ENCODE peak calls at places on chromosome 19, in four cellular contexts. One of them, this sample, is unnamed.

GRCh38 chr19:41785653-41786052 is 10.7 kb upstream of the CEACAM3 start:
- DNase-seq in K562: peak
- DNase-seq in GM12878: peak
- DNase-seq in HL-60: peak
- DNase-seq in this sample: peak

GRCh38 chr19:32422435-32422834 is 16.9 kb downstream of the DPY19L3 start:
- DNase-seq in K562: no peak
- DNase-seq in HL-60: no peak
- DNase-seq in GM12878: no peak
- DNase-seq in this sample: no peak

GRCh38 chr19:34265221-34265650 is 10.9 kb downstream of the GARRE1 start:
- DNase-seq in GM12878: no peak
- DNase-seq in HL-60: no peak
- DNase-seq in K562: no peak
- DNase-seq in this sample: no peak

GRCh38 chr19:35710784-35711723 is 6.7 kb downstream of the ZBTB32 start:
- DNase-seq in GM12878: peak
- DNase-seq in K562: no peak
- DNase-seq in HL-60: no peak
- DNase-seq in this sample: peak

GRCh38 chr19:2949939-2950285 is 5.1 kb upstream of the ZNF77 start:
- DNase-seq in GM12878: no peak
- DNase-seq in HL-60: no peak
- DNase-seq in K562: peak
- DNase-seq in this sample: no peak

GRCh38 chr19:41064974-41065569 is 23.2 kb upstream of the CYP2A13 start:
- DNase-seq in HL-60: no peak
- DNase-seq in K562: peak
- DNase-seq in GM12878: no peak
- DNase-seq in this sample: no peak

GRCh38 chr19:48290341-48290922 is 20.6 kb downstream of the ZNF114 start:
- DNase-seq in HL-60: no peak
- DNase-seq in GM12878: no peak
- DNase-seq in K562: no peak
- DNase-seq in this sample: no peak

GRCh38 chr19:1690570-1691307 is 38.3 kb upstream of the TCF3 start:
- DNase-seq in GM12878: no peak
- DNase-seq in K562: peak
- DNase-seq in HL-60: peak
- DNase-seq in this sample: no peak

GRCh38 chr19:7856277-7856581 is 18.0 kb downstream of the PRR36 start:
- DNase-seq in GM12878: no peak
- DNase-seq in HL-60: no peak
- DNase-seq in K562: no peak
- DNase-seq in this sample: no peak

GRCh38 chr19:2663920-2664571 is 38.4 kb downstream of the GNG7 start:
- DNase-seq in K562: peak
- DNase-seq in GM12878: no peak
- DNase-seq in HL-60: no peak
- DNase-seq in this sample: peak

GRCh38 chr19:45863840-45864628 is at the start of gene FOXA3:
- DNase-seq in GM12878: no peak
- DNase-seq in K562: peak
- DNase-seq in HL-60: no peak
- DNase-seq in this sample: peak

GRCh38 chr19:37855098-37855497 is 51.3 kb downstream of the WDR87 start:
- DNase-seq in K562: no peak
- DNase-seq in GM12878: no peak
- DNase-seq in HL-60: no peak
- DNase-seq in this sample: peak

GRCh38 chr19:1170938-1171754 is 2.9 kb downstream of the SBNO2 start:
- DNase-seq in GM12878: no peak
- DNase-seq in HL-60: no peak
- DNase-seq in K562: no peak
- DNase-seq in this sample: no peak

GRCh38 chr19:43532571-43532961 is 422 bp upstream of the ZNF575 start:
- DNase-seq in GM12878: no peak
- DNase-seq in K562: no peak
- DNase-seq in HL-60: no peak
- DNase-seq in this sample: no peak

GRCh38 chr19:2809387-2810140 is 10.1 kb upstream of the ZNF554 start:
- DNase-seq in GM12878: no peak
- DNase-seq in HL-60: no peak
- DNase-seq in K562: no peak
- DNase-seq in this sample: peak

GRCh38 chr19:47446534-47447469 is 24.9 kb downstream of the SLC8A2 start:
- DNase-seq in K562: peak
- DNase-seq in GM12878: no peak
- DNase-seq in HL-60: no peak
- DNase-seq in this sample: no peak

GRCh38 chr19:46537136-46538097 is 41.8 kb upstream of the PNMA8B start:
- DNase-seq in HL-60: no peak
- DNase-seq in K562: peak
- DNase-seq in GM12878: no peak
- DNase-seq in this sample: no peak

GRCh38 chr19:58586131-58586765 is 13.1 kb upstream of the MZF1 start:
- DNase-seq in GM12878: no peak
- DNase-seq in K562: no peak
- DNase-seq in HL-60: no peak
- DNase-seq in this sample: no peak

GRCh38 chr19:1592023-1592754 is 476 bp downstream of the MBD3 start:
- DNase-seq in K562: peak
- DNase-seq in GM12878: peak
- DNase-seq in HL-60: peak
- DNase-seq in this sample: peak

GRCh38 chr19:16247353-16248182 is 49.9 kb downstream of the AP1M1 start:
- DNase-seq in K562: peak
- DNase-seq in HL-60: peak
- DNase-seq in GM12878: peak
- DNase-seq in this sample: peak

GRCh38 chr19:1027020-1027952 is 878 bp downstream of the CNN2 start:
- DNase-seq in K562: no peak
- DNase-seq in HL-60: no peak
- DNase-seq in GM12878: no peak
- DNase-seq in this sample: no peak

GRCh38 chr19:367963-368623 is 23.5 kb upstream of the MIER2 start:
- DNase-seq in K562: no peak
- DNase-seq in HL-60: no peak
- DNase-seq in GM12878: no peak
- DNase-seq in this sample: no peak

GRCh38 chr19:31515931-31516330 is 166.7 kb upstream of the TSHZ3 start:
- DNase-seq in HL-60: no peak
- DNase-seq in K562: no peak
- DNase-seq in GM12878: no peak
- DNase-seq in this sample: no peak

GRCh38 chr19:39474139-39474620 is 6.5 kb upstream of the TIMM50 start:
- DNase-seq in GM12878: no peak
- DNase-seq in HL-60: no peak
- DNase-seq in K562: peak
- DNase-seq in this sample: peak

GRCh38 chr19:45161715-45162463 is 1.1 kb upstream of the NKPD1 start:
- DNase-seq in GM12878: no peak
- DNase-seq in HL-60: no peak
- DNase-seq in K562: peak
- DNase-seq in this sample: no peak

GRCh38 chr19:23801798-23802197 is 43.1 kb upstream of the ZNF681 start:
- DNase-seq in GM12878: no peak
- DNase-seq in K562: no peak
- DNase-seq in HL-60: no peak
- DNase-seq in this sample: no peak

GRCh38 chr19:38728752-38729541 is 15.3 kb downstream of the CAPN12 start:
- DNase-seq in K562: no peak
- DNase-seq in HL-60: no peak
- DNase-seq in GM12878: no peak
- DNase-seq in this sample: no peak

GRCh38 chr19:41445575-41445974 is 2.6 kb downstream of the ERICH4 start:
- DNase-seq in GM12878: no peak
- DNase-seq in K562: peak
- DNase-seq in HL-60: no peak
- DNase-seq in this sample: no peak

GRCh38 chr19:2462635-2463421 is 6.1 kb upstream of the LMNB2 start:
- DNase-seq in K562: no peak
- DNase-seq in HL-60: no peak
- DNase-seq in GM12878: no peak
- DNase-seq in this sample: no peak

GRCh38 chr19:39405261-39405912 is 1.3 kb upstream of the ZFP36 start:
- DNase-seq in HL-60: no peak
- DNase-seq in GM12878: no peak
- DNase-seq in K562: no peak
- DNase-seq in this sample: no peak

GRCh38 chr19:31591258-31591657 is 242.0 kb upstream of the TSHZ3 start:
- DNase-seq in K562: no peak
- DNase-seq in GM12878: no peak
- DNase-seq in HL-60: no peak
- DNase-seq in this sample: no peak

GRCh38 chr19:23440791-23441190 is 45.5 kb upstream of the ZNF91 start:
- DNase-seq in HL-60: no peak
- DNase-seq in K562: no peak
- DNase-seq in GM12878: no peak
- DNase-seq in this sample: no peak

GRCh38 chr19:38891791-38892190 is 7.6 kb downstream of the SIRT2 start:
- DNase-seq in K562: no peak
- DNase-seq in HL-60: no peak
- DNase-seq in GM12878: no peak
- DNase-seq in this sample: no peak

GRCh38 chr19:2180114-2180513 is 16.4 kb downstream of the DOT1L start:
- DNase-seq in HL-60: no peak
- DNase-seq in GM12878: no peak
- DNase-seq in K562: no peak
- DNase-seq in this sample: no peak

GRCh38 chr19:47296036-47296435 is 13.6 kb upstream of the C5AR1 start:
- DNase-seq in HL-60: peak
- DNase-seq in GM12878: no peak
- DNase-seq in K562: peak
- DNase-seq in this sample: peak

GRCh38 chr19:47813304-47813994 is 8.3 kb upstream of the CRX start:
- DNase-seq in HL-60: peak
- DNase-seq in GM12878: no peak
- DNase-seq in K562: peak
- DNase-seq in this sample: peak

DNA sequence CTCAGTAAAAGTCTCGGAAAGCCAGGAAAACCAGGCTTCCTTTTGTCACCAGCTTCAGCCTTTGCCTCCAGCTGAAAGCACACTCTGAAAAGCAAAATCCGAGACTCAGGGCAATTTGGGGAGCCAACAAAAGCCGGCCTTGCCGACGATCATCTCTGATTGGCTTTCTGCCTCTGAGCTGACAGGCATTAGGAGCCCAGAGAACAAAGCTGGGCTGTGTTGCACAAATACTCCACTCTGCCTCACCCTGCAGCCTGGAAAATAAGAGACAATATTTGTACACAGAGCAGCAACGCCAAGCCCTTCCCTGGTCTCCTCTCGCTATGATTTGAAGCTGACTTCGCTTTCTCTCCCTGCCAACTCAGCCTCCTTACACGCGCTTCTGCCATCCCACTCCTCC is 46.9 kb downstream of the CACNA1A start:
- DNase-seq in GM12878: no peak
- DNase-seq in K562: no peak
- DNase-seq in HL-60: no peak
- DNase-seq in this sample: no peak
- TF ChIP-seq SPI1 in GM12878: no peak
- TF ChIP-seq SPI1 in K562: no peak
- TF ChIP-seq SPI1 in HL-60: no peak
- TF ChIP-seq SPI1 in this sample: no peak

GRCh38 chr19:49518033-49518432 is 5.6 kb downstream of the FCGRT start:
- DNase-seq in K562: no peak
- DNase-seq in HL-60: no peak
- DNase-seq in GM12878: no peak
- DNase-seq in this sample: no peak
- TF ChIP-seq POLR2AphosphoS5 in K562: no peak
- TF ChIP-seq POLR2AphosphoS5 in HL-60: no peak
- TF ChIP-seq POLR2AphosphoS5 in GM12878: no peak
- TF ChIP-seq POLR2AphosphoS5 in this sample: no peak

DNA sequence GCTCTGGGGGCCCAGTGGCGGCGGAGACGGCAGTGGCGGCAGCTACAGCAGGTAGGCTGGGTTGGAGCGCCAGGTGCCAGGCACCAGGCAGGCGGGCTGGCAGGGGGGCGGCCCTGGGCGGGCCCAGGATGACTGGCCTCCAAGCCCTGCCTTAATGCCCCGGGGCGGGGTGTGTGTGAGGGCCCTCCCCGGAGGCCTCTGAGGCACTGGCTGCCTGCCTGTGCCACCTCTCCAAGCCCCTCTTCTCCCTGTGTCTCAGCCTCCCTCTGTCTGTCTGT is at the start of gene KLK11:
- DNase-seq in K562: no peak
- DNase-seq in GM12878: no peak
- DNase-seq in HL-60: no peak
- DNase-seq in this sample: no peak
- TF ChIP-seq SPI1 in K562: no peak
- TF ChIP-seq SPI1 in GM12878: no peak
- TF ChIP-seq SPI1 in HL-60: no peak
- TF ChIP-seq SPI1 in this sample: no peak

GRCh38 chr19:17262557-17262956 is 2.0 kb downstream of the USHBP1 start:
- DNase-seq in GM12878: no peak
- DNase-seq in HL-60: no peak
- DNase-seq in K562: no peak
- DNase-seq in this sample: no peak

GRCh38 chr19:17259934-17260333 is 4.6 kb downstream of the USHBP1 start:
- DNase-seq in GM12878: no peak
- DNase-seq in K562: no peak
- DNase-seq in HL-60: no peak
- DNase-seq in this sample: no peak

GRCh38 chr19:17259118-17259780 is 5.3 kb downstream of the USHBP1 start:
- DNase-seq in K562: no peak
- DNase-seq in HL-60: no peak
- DNase-seq in GM12878: no peak
- DNase-seq in this sample: no peak

GRCh38 chr19:17263712-17264640 is 569 bp downstream of the USHBP1 start:
- DNase-seq in K562: no peak
- DNase-seq in HL-60: no peak
- DNase-seq in GM12878: no peak
- DNase-seq in this sample: no peak

GRCh38 chr19:17260842-17261325 is 3.7 kb downstream of the USHBP1 start:
- DNase-seq in HL-60: no peak
- DNase-seq in K562: peak
- DNase-seq in GM12878: no peak
- DNase-seq in this sample: peak
- TF ChIP-seq POLR2AphosphoS5 in HL-60: no peak
- TF ChIP-seq POLR2AphosphoS5 in K562: no peak
- TF ChIP-seq POLR2AphosphoS5 in GM12878: no peak
- TF ChIP-seq POLR2AphosphoS5 in this sample: no peak

GRCh38 chr19:4832776-4833175 is 1.3 kb upstream of the TICAM1 start:
- DNase-seq in K562: no peak
- DNase-seq in HL-60: no peak
- DNase-seq in GM12878: no peak
- DNase-seq in this sample: no peak
- TF ChIP-seq SPI1 in K562: no peak
- TF ChIP-seq SPI1 in HL-60: no peak
- TF ChIP-seq SPI1 in GM12878: no peak
- TF ChIP-seq SPI1 in this sample: no peak